ENCODE peak calls at places on chromosome 17, in eight cellular contexts. G is A549, Y is esophagus squamous epithelium, V is body of pancreas, M is HCT116, N is IMR-90, A is uterus, D is stomach. C is an unnamed sample.

GRCh38 chr17:57842280-57842679 is 7.6 kb downstream of the MRPS23 start:
- DNase-seq in M (no peak), Y (no peak), D (no peak), V (no peak), A (no peak), N (no peak), G (no peak), C (no peak)

GRCh38 chr17:77736207-77736600 is 222.3 kb upstream of the TNRC6C start:
- DNase-seq in M (no peak), A (peak; percentile 63), G (no peak), D (no peak), V (no peak), Y (no peak), N (no peak), C (peak; percentile 38)

GRCh38 chr17:17304521-17304985 is 1.4 kb downstream of the NT5M start:
- DNase-seq in G (no peak), D (no peak), A (no peak), V (no peak), N (no peak), M (no peak), Y (no peak), C (no peak)

GRCh38 chr17:40486513-40487370 is 14.7 kb downstream of the TNS4 start:
- DNase-seq in G (peak; percentile 35), N (peak; percentile 87), A (no peak), M (peak; percentile 37), Y (no peak), D (no peak), V (no peak), C (no peak)

GRCh38 chr17:50151041-50151936 is 812 bp upstream of the PPP1R9B start:
- DNase-seq in Y (peak; percentile 57), M (peak; percentile 85), N (peak; percentile 89), G (peak; percentile 96), A (peak; percentile 91), D (peak; percentile 91), V (peak; percentile 90), C (peak; percentile 93)

GRCh38 chr17:41959336-41960095 is 7.1 kb upstream of the CNP start:
- DNase-seq in V (peak; percentile 64), D (no peak), G (peak; percentile 82), M (peak; percentile 27), N (peak; percentile 66), A (no peak), Y (no peak), C (no peak)

GRCh38 chr17:61984826-61985225 is 57.0 kb upstream of the INTS2 start:
- DNase-seq in D (no peak), M (no peak), V (no peak), A (no peak), N (no peak), Y (no peak), G (no peak), C (no peak)

GRCh38 chr17:59712856-59713255 is 5.4 kb downstream of the VMP1 start:
- DNase-seq in N (no peak), G (no peak), D (no peak), A (no peak), Y (no peak), V (no peak), M (no peak), C (no peak)

GRCh38 chr17:14429084-14429483 is 128.2 kb downstream of the HS3ST3B1 start:
- DNase-seq in A (no peak), M (no peak), D (no peak), V (no peak), N (no peak), G (no peak), Y (no peak), C (no peak)

DNA sequence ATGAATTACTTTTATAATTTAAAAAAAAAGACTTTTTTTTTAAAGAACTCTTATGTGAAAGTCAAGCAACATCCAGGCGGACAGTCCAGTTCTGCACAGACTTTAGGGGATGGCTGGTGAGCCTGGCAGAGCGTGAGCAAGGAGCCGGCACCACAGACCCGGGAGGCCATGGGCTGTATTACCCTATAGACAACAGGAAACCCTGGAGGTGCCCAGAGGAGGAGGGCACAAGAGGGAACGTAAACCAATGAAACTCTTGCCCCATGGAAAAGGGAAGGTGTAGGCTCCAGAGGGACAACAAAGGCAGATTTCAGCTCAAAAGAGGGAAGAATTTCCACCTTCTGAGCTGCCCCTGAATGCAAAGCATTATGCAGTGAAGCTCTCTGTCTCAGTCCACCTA is 25.5 kb upstream of the RPH3AL start:
- DNase-seq in Y (no peak), A (no peak), N (no peak), M (no peak), V (no peak), G (no peak), D (no peak), C (no peak)
- TF ChIP-seq POLR2A in Y (no peak), A (no peak), N (no peak), M (no peak), V (no peak), G (no peak), D (no peak), C (no peak)

GRCh38 chr17:28988475-28988874 is 17.4 kb downstream of the SEZ6 start:
- DNase-seq in G (no peak), M (no peak), A (no peak), N (no peak), D (no peak), V (no peak), Y (no peak), C (no peak)

GRCh38 chr17:28985950-28986713 is 19.7 kb downstream of the SEZ6 start:
- DNase-seq in Y (no peak), V (no peak), N (no peak), D (no peak), A (no peak), G (no peak), M (no peak), C (no peak)

GRCh38 chr17:28986714-28987367 is 19.0 kb downstream of the SEZ6 start:
- DNase-seq in Y (no peak), M (no peak), G (no peak), A (no peak), V (no peak), D (no peak), N (no peak), C (no peak)

GRCh38 chr17:28982191-28982793 is 23.5 kb downstream of the SEZ6 start:
- DNase-seq in M (no peak), Y (no peak), N (peak; percentile 24), V (no peak), A (no peak), G (no peak), D (no peak), C (no peak)

DNA sequence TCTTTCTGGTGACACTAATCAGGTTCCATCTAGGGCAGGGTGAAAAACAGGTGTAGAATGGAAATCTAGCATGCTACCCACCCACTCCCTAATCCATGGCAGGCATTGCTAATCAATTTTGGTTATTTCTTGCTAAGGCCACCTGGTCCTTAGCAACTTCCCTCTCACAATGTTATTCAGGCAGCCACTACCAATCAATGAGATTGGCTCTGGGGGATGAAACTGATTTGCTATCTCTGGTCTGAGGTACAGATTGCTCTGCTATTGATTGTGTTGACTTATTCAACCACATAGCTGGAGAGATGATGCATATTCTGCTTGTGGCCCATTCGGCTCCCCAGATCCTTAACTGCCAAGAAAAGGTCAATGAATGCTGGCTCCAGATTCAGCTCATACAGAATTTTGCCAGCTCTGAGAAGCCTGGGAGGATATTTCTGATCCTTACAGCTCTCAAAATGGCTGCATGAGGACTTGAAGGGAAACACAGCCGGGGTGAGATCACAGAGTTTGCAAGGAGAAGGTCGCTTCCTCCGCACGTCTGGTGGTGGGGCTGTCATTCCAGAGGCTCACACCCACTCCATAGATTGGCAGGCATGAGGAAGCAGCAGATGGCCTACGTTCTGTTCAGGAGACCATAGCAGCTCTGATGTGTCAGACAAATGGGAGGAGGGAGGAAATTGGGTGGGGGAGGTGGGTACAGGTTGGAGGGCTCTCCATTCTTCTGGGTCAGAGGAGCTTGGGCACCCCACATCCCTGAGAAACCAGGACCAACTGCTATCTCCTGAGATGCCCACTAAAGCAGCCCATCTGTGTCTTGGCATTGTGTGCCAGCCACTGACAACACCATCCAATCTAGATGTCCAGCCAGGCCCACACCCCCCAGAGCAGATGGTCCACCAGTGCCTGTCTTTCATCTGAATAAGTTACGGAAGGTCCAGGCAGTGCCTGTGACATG is 22.3 kb downstream of the SEZ6 start:
- DNase-seq in V (no peak), Y (no peak), M (no peak), D (no peak), G (no peak), A (no peak), N (peak; percentile 11), C (no peak)
- H3K27ac ChIP-seq in V (no peak overlapping the region), Y (peak overlapping the region; percentile 68), M (no peak overlapping the region), D (no peak overlapping the region), G (no peak overlapping the region), A (no peak overlapping the region), N (no peak overlapping the region), C (no peak overlapping the region)

DNA sequence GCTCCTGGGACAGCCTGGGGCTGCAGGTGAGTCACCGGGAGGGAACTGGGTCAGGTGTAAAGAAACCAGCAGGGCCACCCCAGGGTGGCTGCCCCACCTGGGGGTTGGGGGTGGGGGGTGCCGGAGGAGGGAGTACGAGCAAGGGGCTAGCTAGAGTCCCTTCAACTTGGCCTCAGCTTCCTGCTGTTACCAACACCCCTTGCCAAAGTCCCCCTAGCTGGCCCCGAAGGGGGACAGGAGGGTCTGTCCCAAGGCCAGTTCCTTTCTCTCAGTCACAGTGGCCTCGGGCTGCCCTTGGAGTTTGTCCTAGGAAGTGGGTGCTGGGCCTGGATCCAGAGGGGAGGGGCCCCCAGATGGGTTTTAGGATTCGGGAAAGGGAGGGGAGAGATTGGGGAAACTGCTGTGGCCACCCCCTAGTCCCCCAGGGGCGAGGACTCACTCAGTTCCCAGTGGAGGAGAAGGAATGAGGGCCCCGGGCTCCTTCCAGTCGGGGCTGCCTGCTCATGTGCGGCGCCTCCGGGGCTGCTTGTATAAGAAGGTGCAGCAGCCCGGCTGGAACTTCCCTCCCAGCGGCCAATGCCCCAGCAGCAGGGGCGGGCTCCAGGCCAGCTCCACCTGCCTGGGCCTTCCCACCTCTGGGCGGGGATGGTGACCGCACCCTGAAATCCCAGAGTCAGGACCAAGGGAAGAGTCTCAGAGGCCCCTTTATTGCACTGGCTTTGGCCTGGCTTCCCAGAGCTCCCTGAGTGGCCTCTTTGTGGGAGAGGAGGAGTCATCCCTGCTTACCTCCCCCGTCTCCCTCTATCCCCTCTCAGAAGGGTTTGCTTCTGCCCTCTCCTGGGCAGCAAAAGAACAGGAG is 7.3 kb downstream of the ARHGAP27 start:
- DNase-seq in V (peak; percentile 89), G (peak; percentile 97), D (peak; percentile 92), N (peak; percentile 74), M (peak; percentile 98), Y (no peak), A (no peak), C (peak; percentile 70)
- TF ChIP-seq POLR2A in V (peak; percentile 80), G (peak; percentile 79), D (no peak), N (no peak), M (peak; percentile 80), Y (no peak), A (no peak), C (no peak)

GRCh38 chr17:72455562-72455961 is 334.7 kb downstream of the SOX9 start:
- DNase-seq in M (no peak), N (no peak), D (no peak), Y (no peak), V (no peak), G (peak; percentile 62), A (no peak), C (no peak)

GRCh38 chr17:72454342-72454741 is 333.5 kb downstream of the SOX9 start:
- DNase-seq in D (no peak), Y (no peak), M (no peak), A (no peak), G (no peak), N (no peak), V (no peak), C (no peak)

GRCh38 chr17:72457712-72458111 is 336.9 kb downstream of the SOX9 start:
- DNase-seq in V (no peak), D (no peak), A (no peak), G (no peak), Y (no peak), N (no peak), M (no peak), C (no peak)

GRCh38 chr17:72458301-72458700 is 337.5 kb downstream of the SOX9 start:
- DNase-seq in N (no peak), Y (no peak), M (no peak), D (no peak), A (no peak), V (no peak), G (no peak), C (no peak)

GRCh38 chr17:72456026-72456569 is 335.3 kb downstream of the SOX9 start:
- DNase-seq in Y (no peak), G (peak; percentile 97), D (peak; percentile 63), V (no peak), M (peak; percentile 63), N (peak; percentile 67), A (no peak), C (no peak)
- H3K27ac ChIP-seq in Y (no peak overlapping the region), G (peak overlapping the region; percentile 84), D (peak overlapping the region; percentile 35), V (no peak overlapping the region), M (peak overlapping the region; percentile 28), N (no peak overlapping the region), A (no peak overlapping the region), C (no peak overlapping the region)